ENCODE peak calls at places on chromosomes 5 and 9, in six cellular contexts. M, H, N, W, V and Z are unnamed samples.

GRCh38 chr5:78791416-78792100 is 143.0 kb upstream of the LHFPL2 start:
- DNase-seq in M (no peak), H (no peak), N (no peak), W (no peak), V (no peak), Z (no peak)

GRCh38 chr9:112971415-112971814 is 40.6 kb downstream of the ZNF883 start:
- DNase-seq in M (peak; percentile 1), H (no peak), N (no peak), W (no peak), V (peak; percentile 75), Z (no peak)

GRCh38 chr5:79858097-79858723 is 132.9 kb downstream of the MTX3 start:
- DNase-seq in M (peak; percentile 62), H (peak; percentile 54), N (peak; percentile 74), W (no peak), V (peak; percentile 81), Z (peak; percentile 15)

GRCh38 chr5:103454774-103455173 is 107.8 kb downstream of the NUDT12 start:
- DNase-seq in M (no peak), H (no peak), N (no peak), W (no peak), V (no peak), Z (no peak)

GRCh38 chr9:115162946-115163345 is 45.0 kb upstream of the TNC start:
- DNase-seq in M (no peak), H (no peak), N (no peak), W (no peak), V (no peak), Z (no peak)

GRCh38 chr5:143341807-143342570 is 61.5 kb downstream of the NR3C1 start:
- DNase-seq in M (no peak), H (no peak), N (no peak), W (no peak), V (no peak), Z (no peak)

GRCh38 chr5:150473673-150474358 is 24.3 kb upstream of the RPS14 start:
- DNase-seq in M (no peak), H (no peak), N (no peak), W (no peak), V (peak; percentile 96), Z (no peak)

GRCh38 chr5:156411131-156411727 is 84.3 kb downstream of the SGCD start:
- DNase-seq in M (no peak), H (no peak), N (no peak), W (no peak), V (no peak), Z (no peak)

GRCh38 chr9:77546391-77546790 is 101.7 kb downstream of the GNA14 start:
- DNase-seq in M (no peak), H (no peak), N (no peak), W (no peak), V (peak; percentile 37), Z (no peak)

GRCh38 chr5:16894236-16895057 is 41.6 kb downstream of the MYO10 start:
- DNase-seq in M (no peak), H (no peak), N (peak; percentile 68), W (peak; percentile 84), V (peak; percentile 42), Z (no peak)

GRCh38 chr5:32130865-32131264 is 43.3 kb downstream of the GOLPH3 start:
- DNase-seq in M (no peak), H (no peak), N (no peak), W (no peak), V (no peak), Z (no peak)

GRCh38 chr9:127566351-127567001 is 45.6 kb upstream of the STXBP1 start:
- DNase-seq in M (no peak), H (no peak), N (no peak), W (peak; percentile 85), V (no peak), Z (no peak)

GRCh38 chr5:43602818-43603534 is at the start of gene NNT:
- DNase-seq in M (peak; percentile 59), H (peak; percentile 86), N (peak; percentile 76), W (peak; percentile 78), V (peak; percentile 83), Z (peak; percentile 76)

GRCh38 chr5:172768098-172768572 is 2.9 kb downstream of the DUSP1 start:
- DNase-seq in M (no peak), H (no peak), N (no peak), W (no peak), V (no peak), Z (no peak)

GRCh38 chr5:138843789-138844461 is 31.2 kb downstream of the LRRTM2 start:
- DNase-seq in M (no peak), H (no peak), N (no peak), W (no peak), V (no peak), Z (no peak)

GRCh38 chr9:91811024-91811909 is 138.8 kb downstream of the ROR2 start:
- DNase-seq in M (no peak), H (no peak), N (no peak), W (no peak), V (no peak), Z (no peak)

GRCh38 chr5:140468188-140468587 is 66.6 kb downstream of the ANKHD1 start:
- DNase-seq in M (no peak), H (no peak), N (no peak), W (no peak), V (no peak), Z (no peak)

GRCh38 chr5:123422433-123423277 is 548 bp downstream of the CEP120 start:
- DNase-seq in M (no peak), H (peak; percentile 44), N (no peak), W (no peak), V (no peak), Z (no peak)

GRCh38 chr5:110869927-110870326 is 131.1 kb downstream of the SLC25A46 start:
- DNase-seq in M (no peak), H (no peak), N (no peak), W (no peak), V (no peak), Z (no peak)

GRCh38 chr5:77175235-77175634 is 35.2 kb upstream of the PDE8B start:
- DNase-seq in M (no peak), H (no peak), N (no peak), W (no peak), V (peak; percentile 37), Z (no peak)

GRCh38 chr9:126883636-126884035 is 23.2 kb downstream of the ZBTB34 start:
- DNase-seq in M (no peak), H (no peak), N (peak; percentile 36), W (no peak), V (no peak), Z (no peak)

GRCh38 chr5:177444106-177445051 is 2.2 kb upstream of the PRR7 start:
- DNase-seq in M (no peak), H (no peak), N (no peak), W (no peak), V (no peak), Z (no peak)

GRCh38 chr5:78809444-78809843 is 160.9 kb upstream of the LHFPL2 start:
- DNase-seq in M (no peak), H (no peak), N (no peak), W (peak; percentile 29), V (no peak), Z (no peak)

GRCh38 chr5:24905123-24905522 is 260.3 kb upstream of the CDH10 start:
- DNase-seq in M (no peak), H (no peak), N (no peak), W (no peak), V (no peak), Z (no peak)